ENCODE peak calls at places on chromosomes 16 and 17, in nine cellular contexts. M, N, H, W, P, X, T, I and Y are unnamed samples.

GRCh38 chr17:51397361-51398127 is 137.2 kb downstream of the UTP18 start:
- DNase-seq in I (no peak), P (no peak), T (no peak), W (no peak), M (peak), X (no peak), N (no peak), H (no peak), Y (peak)

GRCh38 chr16:27365142-27366089 is 36.6 kb upstream of the IL21R start:
- DNase-seq in T (no peak), N (peak), M (peak), X (no peak), W (no peak), I (no peak), P (no peak), H (no peak), Y (peak)

GRCh38 chr17:70084476-70084875 is 9.5 kb downstream of the KCNJ16 start:
- DNase-seq in N (no peak), X (no peak), W (no peak), T (no peak), I (no peak), H (no peak), P (no peak), M (no peak), Y (no peak)

GRCh38 chr17:81429353-81429774 is 34.1 kb downstream of the BAHCC1 start:
- DNase-seq in I (peak), N (no peak), P (peak), M (no peak), X (peak), T (no peak), H (peak), W (no peak), Y (no peak)

GRCh38 chr17:58060596-58061191 is 22.5 kb upstream of the DYNLL2 start:
- DNase-seq in H (peak), X (peak), I (peak), P (no peak), T (no peak), N (no peak), W (no peak), M (no peak), Y (no peak)

GRCh38 chr17:13793951-13794350 is 192.2 kb upstream of the HS3ST3A1 start:
- DNase-seq in T (no peak), H (no peak), N (no peak), I (no peak), W (no peak), P (no peak), M (no peak), X (no peak), Y (no peak)

GRCh38 chr17:41812176-41813038 is at the start of gene FKBP10:
- DNase-seq in X (peak), M (peak), W (no peak), T (peak), I (peak), H (peak), P (peak), N (peak), Y (peak)

GRCh38 chr17:15233022-15233805 is 31.9 kb downstream of the PMP22 start:
- DNase-seq in M (peak), N (no peak), X (no peak), H (no peak), W (no peak), P (peak), T (no peak), I (no peak), Y (peak)

GRCh38 chr17:40517286-40517662 is 15.9 kb upstream of the TNS4 start:
- DNase-seq in W (no peak), P (no peak), T (no peak), H (no peak), M (no peak), I (no peak), X (no peak), N (no peak), Y (no peak)

GRCh38 chr17:55440391-55440790 is 18.8 kb upstream of the MMD start:
- DNase-seq in X (no peak), P (no peak), M (no peak), I (no peak), W (no peak), N (no peak), T (no peak), H (no peak), Y (no peak)

GRCh38 chr17:64778367-64779290 is 116.5 kb upstream of the SMURF2 start:
- DNase-seq in X (peak), P (no peak), M (peak), T (peak), H (peak), I (no peak), N (peak), W (no peak), Y (peak)

GRCh38 chr17:4739122-4740024 is at the start of the genes CXCL16 and ZMYND15:
- DNase-seq in P (peak), H (no peak), W (peak), I (peak), N (peak), X (peak), T (peak), M (no peak), Y (peak)

GRCh38 chr16:86307518-86307903 is 202.8 kb upstream of the FOXF1 start:
- DNase-seq in I (no peak), H (no peak), T (no peak), P (no peak), M (no peak), N (no peak), X (no peak), W (no peak), Y (no peak)

GRCh38 chr17:5418858-5419355 is 555 bp downstream of the NUP88 start:
- DNase-seq in N (peak), W (peak), T (peak), M (no peak), X (peak), P (no peak), I (no peak), H (no peak), Y (no peak)

GRCh38 chr17:56292010-56292409 is 138.7 kb downstream of the ANKFN1 start:
- DNase-seq in X (no peak), H (no peak), P (no peak), T (no peak), M (no peak), I (no peak), W (no peak), N (no peak), Y (no peak)

GRCh38 chr17:55067697-55068439 is 99.3 kb downstream of the STXBP4 start:
- DNase-seq in N (no peak), X (no peak), M (no peak), P (no peak), I (no peak), W (no peak), H (no peak), T (no peak), Y (no peak)

GRCh38 chr16:78737630-78738029 is 638.2 kb downstream of the WWOX start:
- DNase-seq in W (no peak), N (no peak), T (no peak), X (no peak), M (no peak), H (no peak), I (no peak), P (no peak), Y (no peak)

GRCh38 chr16:15054357-15055140 is 1.3 kb downstream of the NTAN1 start:
- DNase-seq in P (no peak), X (no peak), H (no peak), W (no peak), N (no peak), I (no peak), T (no peak), M (no peak), Y (no peak)

GRCh38 chr17:50274142-50274944 is at the start of gene TMEM92:
- DNase-seq in P (no peak), W (no peak), M (peak), T (peak), N (no peak), X (peak), I (peak), H (no peak), Y (peak)

GRCh38 chr17:80624864-80625263 is 80.2 kb downstream of the RPTOR start:
- DNase-seq in W (no peak), I (no peak), T (no peak), H (no peak), P (no peak), M (no peak), X (no peak), N (no peak), Y (peak)

GRCh38 chr17:76716146-76716833 is 5.5 kb upstream of the MXRA7 start:
- DNase-seq in W (no peak), X (no peak), P (peak), T (no peak), H (no peak), N (peak), M (no peak), I (no peak), Y (peak)

GRCh38 chr16:50547944-50548658 is at the start of gene NKD1:
- DNase-seq in M (peak), X (peak), I (peak), W (peak), P (peak), N (peak), H (peak), T (peak), Y (peak)

GRCh38 chr17:33657181-33657580 is 364.1 kb upstream of the ASIC2 start:
- DNase-seq in M (no peak), I (no peak), T (no peak), H (no peak), W (no peak), N (no peak), X (no peak), P (peak), Y (peak)

GRCh38 chr17:77602062-77602746 is 356.3 kb upstream of the TNRC6C start:
- DNase-seq in M (no peak), X (peak), I (no peak), N (no peak), P (peak), T (no peak), H (no peak), W (no peak), Y (peak)

GRCh38 chr17:67260051-67260987 is 15.3 kb upstream of the HELZ start:
- DNase-seq in I (peak), X (peak), M (no peak), P (no peak), W (no peak), T (no peak), N (no peak), H (no peak), Y (no peak)

GRCh38 chr17:2563061-2563460 is 30.4 kb upstream of the PAFAH1B1 start:
- DNase-seq in H (no peak), I (no peak), X (no peak), M (peak), N (no peak), T (no peak), P (no peak), W (no peak), Y (peak)

GRCh38 chr16:68093816-68094613 is 8.8 kb downstream of the NFATC3 start:
- DNase-seq in H (no peak), T (no peak), M (no peak), W (no peak), X (no peak), P (no peak), I (no peak), N (no peak), Y (no peak)

GRCh38 chr17:28685366-28685765 is 23.4 kb downstream of the SUPT6H start:
- DNase-seq in P (no peak), X (no peak), H (no peak), T (no peak), I (no peak), W (no peak), N (no peak), M (no peak), Y (no peak)

GRCh38 chr17:27526603-27527002 is 70.4 kb downstream of the KSR1 start:
- DNase-seq in H (no peak), I (peak), X (peak), N (peak), T (no peak), P (peak), W (no peak), M (peak), Y (peak)

GRCh38 chr17:32323784-32324590 is 18.0 kb downstream of the C17orf75 start:
- DNase-seq in T (no peak), M (no peak), I (no peak), P (no peak), N (peak), H (no peak), X (peak), W (no peak), Y (no peak)

GRCh38 chr17:74354123-74354522 is 7.5 kb downstream of the BTBD17 start:
- DNase-seq in M (peak), P (peak), I (no peak), N (peak), X (peak), W (no peak), H (no peak), T (peak), Y (peak)

GRCh38 chr16:88773812-88774291 is 11.2 kb downstream of the PIEZO1 start:
- DNase-seq in N (no peak), X (peak), M (peak), I (peak), W (no peak), P (no peak), H (no peak), T (no peak), Y (peak)

GRCh38 chr16:15653227-15653626 is 3.2 kb downstream of the NDE1 start:
- DNase-seq in T (no peak), M (peak), N (no peak), W (no peak), I (no peak), X (peak), H (no peak), P (no peak), Y (peak)